ENCODE peak calls at places on chromosomes 4 and X, in seven cellular contexts. One of them, this sample, is unnamed.

GRCh38 chrX:10133980-10134676 is 22.6 kb upstream of the CLCN4 start:
- DNase-seq in GM12892: no peak
- DNase-seq in K562: peak; percentile 17
- DNase-seq in GM12891: no peak
- DNase-seq in esophagus squamous epithelium: no peak
- DNase-seq in right lobe of liver: no peak
- DNase-seq in H54: no peak
- DNase-seq in this sample: no peak

GRCh38 chrX:19177710-19178109 is 55.4 kb upstream of the ADGRG2 start:
- DNase-seq in esophagus squamous epithelium: no peak
- DNase-seq in K562: no peak
- DNase-seq in H54: no peak
- DNase-seq in right lobe of liver: no peak
- DNase-seq in GM12892: no peak
- DNase-seq in GM12891: no peak
- DNase-seq in this sample: no peak

GRCh38 chrX:109782994-109783711 is 50.1 kb upstream of the ACSL4 start:
- DNase-seq in H54: no peak
- DNase-seq in GM12892: no peak
- DNase-seq in esophagus squamous epithelium: no peak
- DNase-seq in GM12891: no peak
- DNase-seq in right lobe of liver: no peak
- DNase-seq in K562: no peak
- DNase-seq in this sample: no peak

GRCh38 chr4:42474406-42474805 is 77.1 kb downstream of the SHISA3 start:
- DNase-seq in right lobe of liver: no peak
- DNase-seq in esophagus squamous epithelium: no peak
- DNase-seq in K562: no peak
- DNase-seq in H54: no peak
- DNase-seq in GM12891: no peak
- DNase-seq in GM12892: no peak
- DNase-seq in this sample: no peak

GRCh38 chr4:143346208-143346607 is 9.5 kb downstream of the GAB1 start:
- DNase-seq in right lobe of liver: no peak
- DNase-seq in GM12892: no peak
- DNase-seq in esophagus squamous epithelium: no peak
- DNase-seq in K562: no peak
- DNase-seq in GM12891: no peak
- DNase-seq in H54: no peak
- DNase-seq in this sample: no peak

GRCh38 chrX:130118396-130118795 is 8.1 kb upstream of the ELF4 start:
- DNase-seq in H54: no peak
- DNase-seq in GM12891: no peak
- DNase-seq in K562: no peak
- DNase-seq in right lobe of liver: no peak
- DNase-seq in GM12892: no peak
- DNase-seq in esophagus squamous epithelium: no peak
- DNase-seq in this sample: no peak

GRCh38 chr4:169745291-169745690 is 12.5 kb downstream of the HPF1 start:
- DNase-seq in GM12891: no peak
- DNase-seq in H54: no peak
- DNase-seq in GM12892: no peak
- DNase-seq in K562: no peak
- DNase-seq in esophagus squamous epithelium: no peak
- DNase-seq in right lobe of liver: no peak
- DNase-seq in this sample: no peak

GRCh38 chr4:7811536-7812190 is 128.0 kb downstream of the AFAP1 start:
- DNase-seq in H54: no peak
- DNase-seq in GM12891: no peak
- DNase-seq in right lobe of liver: no peak
- DNase-seq in GM12892: no peak
- DNase-seq in K562: no peak
- DNase-seq in esophagus squamous epithelium: no peak
- DNase-seq in this sample: peak; percentile 57

GRCh38 chr4:151865327-151865726 is 104.5 kb upstream of the GATB start:
- DNase-seq in GM12892: no peak
- DNase-seq in K562: no peak
- DNase-seq in GM12891: no peak
- DNase-seq in esophagus squamous epithelium: no peak
- DNase-seq in H54: no peak
- DNase-seq in right lobe of liver: peak; percentile 57
- DNase-seq in this sample: peak; percentile 46

GRCh38 chr4:83250666-83251065 is 33.9 kb downstream of the COQ2 start:
- DNase-seq in H54: no peak
- DNase-seq in esophagus squamous epithelium: no peak
- DNase-seq in K562: no peak
- DNase-seq in GM12892: no peak
- DNase-seq in GM12891: no peak
- DNase-seq in right lobe of liver: no peak
- DNase-seq in this sample: peak; percentile 26

GRCh38 chrX:101617211-101618191 is at the start of gene ARMCX6:
- DNase-seq in H54: peak; percentile 42
- DNase-seq in K562: peak; percentile 61
- DNase-seq in GM12892: peak; percentile 47
- DNase-seq in esophagus squamous epithelium: peak; percentile 12
- DNase-seq in GM12891: peak; percentile 44
- DNase-seq in right lobe of liver: peak; percentile 73
- DNase-seq in this sample: peak; percentile 80
- TF ChIP-seq POLR2A in H54: peak; percentile 39
- TF ChIP-seq POLR2A in K562: peak; percentile 57
- TF ChIP-seq POLR2A in GM12892: no peak
- TF ChIP-seq POLR2A in esophagus squamous epithelium: no peak
- TF ChIP-seq POLR2A in GM12891: no peak
- TF ChIP-seq POLR2A in right lobe of liver: no peak
- TF ChIP-seq POLR2A in this sample: no peak

GRCh38 chrX:37350034-37350365 is 836 bp downstream of the PRRG1 start:
- DNase-seq in K562: no peak
- DNase-seq in esophagus squamous epithelium: no peak
- DNase-seq in GM12892: no peak
- DNase-seq in H54: no peak
- DNase-seq in right lobe of liver: peak; percentile 49
- DNase-seq in GM12891: no peak
- DNase-seq in this sample: no peak

GRCh38 chrX:37347420-37347819 is 1.7 kb upstream of the PRRG1 start:
- DNase-seq in right lobe of liver: no peak
- DNase-seq in esophagus squamous epithelium: no peak
- DNase-seq in GM12891: no peak
- DNase-seq in GM12892: no peak
- DNase-seq in H54: no peak
- DNase-seq in K562: no peak
- DNase-seq in this sample: no peak

GRCh38 chrX:37348237-37349130 is 680 bp upstream of the PRRG1 start:
- DNase-seq in H54: no peak
- DNase-seq in GM12891: no peak
- DNase-seq in esophagus squamous epithelium: no peak
- DNase-seq in GM12892: no peak
- DNase-seq in right lobe of liver: no peak
- DNase-seq in K562: no peak
- DNase-seq in this sample: no peak

GRCh38 chrX:37353646-37354045 is 4.5 kb downstream of the PRRG1 start:
- DNase-seq in K562: no peak
- DNase-seq in GM12892: no peak
- DNase-seq in H54: no peak
- DNase-seq in right lobe of liver: no peak
- DNase-seq in esophagus squamous epithelium: no peak
- DNase-seq in GM12891: no peak
- DNase-seq in this sample: no peak

GRCh38 chrX:37349131-37350033 is at the start of gene PRRG1:
- DNase-seq in GM12891: no peak
- DNase-seq in K562: peak; percentile 77
- DNase-seq in right lobe of liver: peak; percentile 85
- DNase-seq in esophagus squamous epithelium: no peak
- DNase-seq in H54: peak; percentile 19
- DNase-seq in GM12892: no peak
- DNase-seq in this sample: peak; percentile 77
- TF ChIP-seq POLR2A in GM12891: no peak
- TF ChIP-seq POLR2A in K562: peak; percentile 79
- TF ChIP-seq POLR2A in right lobe of liver: peak; percentile 81
- TF ChIP-seq POLR2A in esophagus squamous epithelium: peak; percentile 60
- TF ChIP-seq POLR2A in H54: peak; percentile 83
- TF ChIP-seq POLR2A in GM12892: no peak
- TF ChIP-seq POLR2A in this sample: peak; percentile 74

DNA sequence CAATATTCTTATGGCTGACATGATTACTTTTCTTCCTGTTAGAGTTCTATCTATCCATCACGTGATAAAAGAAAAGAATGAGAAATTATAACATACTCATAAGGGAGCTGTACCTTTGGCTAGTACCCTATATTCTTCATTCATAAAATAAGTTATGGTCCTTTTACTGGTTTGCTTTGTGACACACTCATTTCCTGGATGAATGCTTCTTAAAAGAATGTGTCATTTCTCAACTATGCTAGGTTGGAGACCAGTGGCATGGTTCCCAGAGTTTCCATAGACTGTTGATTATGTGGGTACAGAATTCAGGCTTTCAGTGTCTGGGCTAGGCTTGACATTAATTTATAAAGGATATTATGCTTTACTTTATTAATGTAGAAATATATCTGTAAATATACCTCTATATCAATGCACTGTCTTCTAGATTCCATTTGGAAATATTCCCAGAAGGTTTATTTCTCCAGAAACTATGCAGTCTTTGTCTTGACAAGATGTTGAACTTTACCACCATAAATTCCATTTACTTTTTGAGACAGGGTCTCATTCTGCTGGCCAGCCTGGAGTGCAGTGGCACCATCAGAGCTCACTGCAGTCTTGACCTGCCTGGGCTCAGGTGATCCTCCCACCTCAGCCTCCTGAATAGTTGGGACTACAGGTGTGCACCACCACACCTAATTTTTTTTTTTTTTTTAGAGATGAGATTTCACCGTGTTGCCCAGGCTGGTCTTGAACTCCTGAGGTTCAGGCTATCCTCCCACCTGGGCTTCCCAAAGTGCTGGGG is 23.8 kb downstream of the NUDT6 start:
- DNase-seq in GM12891: no peak
- DNase-seq in right lobe of liver: no peak
- DNase-seq in GM12892: no peak
- DNase-seq in K562: no peak
- DNase-seq in H54: no peak
- DNase-seq in esophagus squamous epithelium: no peak
- DNase-seq in this sample: no peak
- TF ChIP-seq POLR2A in GM12891: no peak
- TF ChIP-seq POLR2A in right lobe of liver: no peak
- TF ChIP-seq POLR2A in GM12892: no peak
- TF ChIP-seq POLR2A in K562: no peak
- TF ChIP-seq POLR2A in H54: no peak
- TF ChIP-seq POLR2A in esophagus squamous epithelium: no peak
- TF ChIP-seq POLR2A in this sample: no peak

DNA sequence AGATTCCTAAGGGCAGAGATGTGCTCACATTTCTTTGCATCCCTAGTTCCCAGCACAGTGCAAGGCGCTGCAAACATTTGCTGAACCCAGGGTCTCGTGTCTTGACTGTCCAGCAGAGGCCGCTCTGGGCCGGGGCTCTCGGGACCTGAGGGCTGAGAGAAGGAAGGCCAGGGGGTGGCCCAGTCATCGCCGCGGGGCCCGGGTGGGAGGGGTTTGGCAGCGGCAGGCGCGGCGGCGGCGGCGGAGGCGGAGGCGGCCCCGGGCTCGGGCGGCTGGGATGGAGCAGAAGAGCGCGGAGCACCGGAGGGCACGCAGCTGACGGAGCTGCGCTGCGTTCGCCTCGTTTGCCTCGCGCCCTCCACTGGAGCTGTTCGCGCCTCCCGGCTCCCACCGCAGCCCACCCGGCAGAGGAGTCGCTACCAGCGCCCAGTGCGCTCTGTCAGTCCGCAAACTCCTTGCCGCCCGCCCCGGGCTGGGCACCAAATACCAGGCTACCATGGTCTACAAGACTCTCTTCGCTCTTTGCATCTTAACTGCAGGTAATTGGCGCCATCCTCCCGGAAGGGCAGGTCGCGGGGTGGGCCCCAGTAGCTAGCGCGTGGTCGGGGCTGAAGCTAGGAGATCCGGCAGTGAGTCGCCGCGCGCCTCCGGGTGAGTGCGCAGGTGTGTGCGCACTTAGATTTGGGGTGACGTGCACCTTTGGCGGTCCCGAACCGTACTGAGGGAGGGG is at the start of gene PARM1:
- DNase-seq in H54: no peak
- DNase-seq in GM12891: peak; percentile 57
- DNase-seq in right lobe of liver: peak; percentile 74
- DNase-seq in GM12892: peak; percentile 61
- DNase-seq in esophagus squamous epithelium: peak; percentile 39
- DNase-seq in K562: peak; percentile 55
- DNase-seq in this sample: peak; percentile 97
- TF ChIP-seq POLR2A in H54: no peak
- TF ChIP-seq POLR2A in GM12891: no peak
- TF ChIP-seq POLR2A in right lobe of liver: no peak
- TF ChIP-seq POLR2A in GM12892: peak; percentile 75
- TF ChIP-seq POLR2A in esophagus squamous epithelium: peak; percentile 63
- TF ChIP-seq POLR2A in K562: no peak
- TF ChIP-seq POLR2A in this sample: peak; percentile 79

GRCh38 chr4:70901984-70902576 is at the start of gene MOB1B:
- DNase-seq in right lobe of liver: peak; percentile 88
- DNase-seq in GM12892: peak; percentile 81
- DNase-seq in K562: peak; percentile 93
- DNase-seq in esophagus squamous epithelium: peak; percentile 11
- DNase-seq in H54: peak; percentile 68
- DNase-seq in GM12891: peak; percentile 86
- DNase-seq in this sample: peak; percentile 87
- TF ChIP-seq POLR2A in right lobe of liver: peak; percentile 42
- TF ChIP-seq POLR2A in GM12892: peak; percentile 74
- TF ChIP-seq POLR2A in K562: peak; percentile 87
- TF ChIP-seq POLR2A in esophagus squamous epithelium: peak; percentile 48
- TF ChIP-seq POLR2A in H54: peak; percentile 82
- TF ChIP-seq POLR2A in GM12891: peak; percentile 50
- TF ChIP-seq POLR2A in this sample: peak; percentile 51

DNA sequence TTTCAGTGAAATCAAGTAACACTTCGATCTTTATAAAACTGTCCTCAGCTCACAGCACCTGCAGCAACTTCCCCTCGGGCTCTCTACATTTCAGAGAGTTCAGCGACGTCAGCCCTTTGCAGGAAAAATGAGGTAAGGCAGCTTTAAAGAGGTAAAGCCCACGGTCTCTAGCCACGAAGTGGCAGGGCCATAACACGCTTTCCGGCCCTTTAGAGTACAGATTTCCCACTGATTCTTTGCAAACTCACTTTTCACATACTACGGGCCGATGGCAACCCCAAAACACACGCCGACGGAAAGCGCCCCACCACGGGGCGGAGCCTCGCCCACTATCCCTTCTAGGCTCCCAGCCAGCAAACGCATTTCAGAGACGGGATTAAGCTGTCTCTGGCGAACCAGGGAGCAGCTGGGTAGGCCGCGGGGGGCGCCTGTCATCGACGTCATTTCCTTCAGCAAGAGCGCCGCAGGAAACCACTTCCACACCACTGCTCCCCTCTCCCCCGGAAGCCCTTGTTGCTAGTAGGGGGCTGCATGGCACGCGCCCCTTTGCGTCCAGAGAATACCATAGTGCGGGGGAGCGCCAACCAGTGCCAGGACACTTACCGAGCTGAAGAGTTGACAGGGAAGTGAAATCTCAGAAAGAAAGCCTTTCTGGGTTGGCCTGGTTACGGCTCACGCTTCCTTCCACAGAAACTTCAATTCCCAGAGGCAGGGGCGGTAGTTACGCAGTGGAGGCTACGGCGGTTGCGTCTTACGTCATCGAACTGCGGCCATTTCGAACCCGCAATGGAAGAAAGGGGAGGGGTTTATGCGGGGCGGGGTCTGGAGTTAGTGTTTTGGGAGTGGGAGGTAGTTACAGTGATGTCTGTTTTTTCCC is at the start of gene TRMT10A:
- DNase-seq in GM12892: peak; percentile 72
- DNase-seq in GM12891: peak; percentile 61
- DNase-seq in H54: peak; percentile 57
- DNase-seq in K562: peak; percentile 84
- DNase-seq in esophagus squamous epithelium: peak; percentile 84
- DNase-seq in right lobe of liver: peak; percentile 99
- DNase-seq in this sample: peak; percentile 97
- TF ChIP-seq POLR2A in GM12892: peak; percentile 75
- TF ChIP-seq POLR2A in GM12891: peak; percentile 68
- TF ChIP-seq POLR2A in H54: peak; percentile 41
- TF ChIP-seq POLR2A in K562: peak; percentile 92
- TF ChIP-seq POLR2A in esophagus squamous epithelium: peak; percentile 68
- TF ChIP-seq POLR2A in right lobe of liver: peak; percentile 83
- TF ChIP-seq POLR2A in this sample: peak; percentile 85